ENCODE peak calls at places on chromosomes 1 and 21, in nine cellular contexts. L, X, D, J, P, G, K, I and V are unnamed samples.
A peak's percentile ranks its signal among the peaks of the same experiment; 100 is the strongest.

GRCh38 chr1:116311756-116312691 is 61.0 kb upstream of the ATP1A1 start:
- DNase-seq in L (peak; percentile 5), P (no peak), X (no peak), D (no peak), I (peak; percentile 58), K (no peak), J (peak; percentile 73), G (peak; percentile 65), V (no peak)

GRCh38 chr1:57770772-57771171 is 346.9 kb upstream of the DAB1 start:
- DNase-seq in X (peak; percentile 29), D (no peak), K (no peak), I (no peak), G (no peak), L (peak; percentile 77), P (no peak), J (peak; percentile 22), V (peak; percentile 2)

GRCh38 chr1:114009042-114009392 is 29.7 kb downstream of the OLFML3 start:
- DNase-seq in L (no peak), J (no peak), I (no peak), G (no peak), P (no peak), K (no peak), X (no peak), D (no peak), V (no peak)

GRCh38 chr21:29184047-29184446 is 53.6 kb downstream of the MAP3K7CL start:
- DNase-seq in X (no peak), G (no peak), K (no peak), P (no peak), I (no peak), D (no peak), J (no peak), L (no peak), V (no peak)

GRCh38 chr1:206415913-206416312 is 54.4 kb upstream of the IKBKE start:
- DNase-seq in P (no peak), G (no peak), X (no peak), I (no peak), J (no peak), D (no peak), K (no peak), L (no peak), V (no peak)

GRCh38 chr1:156893048-156893953 is at the start of gene PEAR1:
- DNase-seq in P (no peak), J (no peak), L (peak; percentile 69), X (no peak), I (peak; percentile 47), D (no peak), K (no peak), G (no peak), V (no peak)

GRCh38 chr1:108591471-108591870 is 31.6 kb downstream of the EEIG2 start:
- DNase-seq in I (no peak), L (no peak), G (no peak), K (no peak), J (no peak), D (no peak), P (no peak), X (no peak), V (no peak)

GRCh38 chr1:202692959-202693555 is 17.2 kb downstream of the SYT2 start:
- DNase-seq in J (peak; percentile 61), P (peak; percentile 87), I (peak; percentile 90), L (peak; percentile 91), K (peak; percentile 7), G (peak; percentile 46), D (peak; percentile 54), X (peak; percentile 77), V (peak; percentile 67)

GRCh38 chr1:45299981-45300668 is 26.6 kb upstream of the HPDL start:
- DNase-seq in K (peak; percentile 51), X (peak; percentile 86), D (peak; percentile 66), G (peak; percentile 42), L (peak; percentile 86), P (peak; percentile 69), I (peak; percentile 82), J (peak; percentile 81), V (peak; percentile 85)

GRCh38 chr1:212432706-212433576 is at the start of gene NENF:
- DNase-seq in G (peak; percentile 89), X (peak; percentile 97), K (peak; percentile 48), L (peak; percentile 87), P (peak; percentile 89), J (peak; percentile 98), D (peak; percentile 98), I (peak; percentile 94), V (peak; percentile 74)

GRCh38 chr1:90104941-90105593 is 110.2 kb downstream of the ZNF326 start:
- DNase-seq in I (no peak), G (no peak), X (no peak), K (no peak), D (no peak), J (no peak), P (no peak), L (peak; percentile 13), V (no peak)

GRCh38 chr1:205492201-205492667 is 12.2 kb upstream of the CDK18 start:
- DNase-seq in I (no peak), X (no peak), G (no peak), L (no peak), J (peak; percentile 46), K (no peak), D (no peak), P (no peak), V (no peak)

GRCh38 chr1:41046347-41046775 is 24.8 kb upstream of the SLFNL1 start:
- DNase-seq in X (no peak), I (no peak), G (no peak), P (no peak), K (no peak), L (no peak), J (no peak), D (no peak), V (no peak)

GRCh38 chr1:103284270-103284669 is 175.9 kb upstream of the COL11A1 start:
- DNase-seq in I (no peak), D (peak; percentile 0), K (no peak), X (peak; percentile 31), G (no peak), P (no peak), J (no peak), L (no peak), V (no peak)

GRCh38 chr1:185045793-185046441 is 559 bp downstream of the RNF2 start:
- DNase-seq in D (peak; percentile 84), P (peak; percentile 29), L (peak; percentile 83), J (no peak), I (peak; percentile 74), G (peak; percentile 24), X (peak; percentile 78), K (no peak), V (peak; percentile 48)

DNA sequence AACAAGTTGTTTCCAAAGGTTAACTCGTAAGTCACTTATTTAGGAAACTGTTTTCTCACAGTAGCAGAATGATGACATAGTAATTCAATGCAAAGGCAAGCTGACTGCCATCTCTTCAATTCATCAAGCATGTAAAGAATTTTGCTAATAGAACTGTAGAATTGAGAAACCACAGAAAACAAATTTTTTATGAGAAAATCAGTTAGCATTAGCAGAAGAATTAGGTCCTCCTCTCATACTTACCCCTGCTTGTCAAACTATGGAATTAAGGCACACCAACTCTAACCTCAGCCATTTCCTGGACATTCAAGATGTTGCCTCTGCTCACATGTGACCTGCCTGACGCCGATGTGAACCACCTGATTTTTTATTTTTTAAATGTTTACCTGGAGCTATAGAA is 115.2 kb downstream of the LRRC40 start:
- DNase-seq in P (no peak), D (no peak), L (no peak), X (no peak), J (no peak), G (no peak), I (no peak), K (no peak), V (no peak)
- H3K9me2 ChIP-seq in P (no peaks in the 10 kb centered on the region), D (no peaks in the 10 kb centered on the region), L (no peaks in the 10 kb centered on the region), X (no peaks in the 10 kb centered on the region), J (no peaks in the 10 kb centered on the region), G (no peaks in the 10 kb centered on the region), I (no peaks in the 10 kb centered on the region), K (no peaks in the 10 kb centered on the region), V (peaks cover 5% of the 10 kb centered on the region)

GRCh38 chr1:98794196-98794886 is 132.8 kb downstream of the SNX7 start:
- DNase-seq in J (peak; percentile 88), P (peak; percentile 52), I (peak; percentile 79), X (peak; percentile 75), G (peak; percentile 22), D (peak; percentile 54), L (peak; percentile 78), K (peak; percentile 48), V (peak; percentile 58)
- H2AFZ ChIP-seq in J (peak overlapping the region; percentile 65), P (peak overlapping the region; percentile 19), I (no peak overlapping the region), X (no peak overlapping the region), G (no peak overlapping the region), D (no peak overlapping the region), L (peak overlapping the region; percentile 4), K (peak overlapping the region; percentile 13), V (peak overlapping the region; percentile 45)

GRCh38 chr1:47013239-47013638 is 10.2 kb upstream of the CYP4X1 start:
- DNase-seq in J (no peak), K (no peak), X (no peak), D (no peak), L (no peak), I (no peak), G (no peak), P (no peak), V (no peak)
- H3K9me2 ChIP-seq in J (no peaks in the 10 kb centered on the region), K (no peaks in the 10 kb centered on the region), X (no peaks in the 10 kb centered on the region), D (no peaks in the 10 kb centered on the region), L (no peaks in the 10 kb centered on the region), I (no peaks in the 10 kb centered on the region), G (no peaks in the 10 kb centered on the region), P (no peaks in the 10 kb centered on the region), V (no peaks in the 10 kb centered on the region)

GRCh38 chr1:181105134-181106021 is 16.9 kb downstream of the IER5 start:
- DNase-seq in K (peak; percentile 56), L (peak; percentile 86), P (peak; percentile 98), X (peak; percentile 93), D (peak; percentile 98), J (peak; percentile 85), G (peak; percentile 94), I (peak; percentile 97), V (peak; percentile 87)

GRCh38 chr1:181108297-181108696 is 19.8 kb downstream of the IER5 start:
- DNase-seq in P (no peak), J (no peak), G (no peak), I (no peak), D (no peak), L (no peak), K (no peak), X (no peak), V (no peak)

GRCh38 chr1:181106479-181106878 is 18.0 kb downstream of the IER5 start:
- DNase-seq in J (peak; percentile 45), X (no peak), G (no peak), P (no peak), K (no peak), D (no peak), L (no peak), I (no peak), V (no peak)

GRCh38 chr1:181106022-181106312 is 17.5 kb downstream of the IER5 start:
- DNase-seq in G (no peak), L (no peak), D (no peak), J (no peak), P (no peak), K (no peak), I (no peak), X (no peak), V (no peak)

GRCh38 chr1:181107711-181108110 is 19.2 kb downstream of the IER5 start:
- DNase-seq in J (no peak), L (no peak), K (no peak), X (no peak), P (no peak), I (no peak), D (no peak), G (no peak), V (no peak)
- H2AFZ ChIP-seq in J (no peak overlapping the region), L (no peak overlapping the region), K (no peak overlapping the region), X (no peak overlapping the region), P (no peak overlapping the region), I (no peak overlapping the region), D (no peak overlapping the region), G (no peak overlapping the region), V (no peak overlapping the region)